ENCODE peak calls at places on chromosomes 4 and X, in seven cellular contexts. One of them, this sample, is unnamed.

GRCh38 chr4:152535236-152535902 is 523 bp downstream of the FBXW7 start:
- DNase-seq in ACHN: no peak
- DNase-seq in nephron progenitor cell: no peak
- DNase-seq in kidney tubule cell: no peak
- DNase-seq in Ammon's horn: no peak
- DNase-seq in T47D: no peak
- DNase-seq in effector memory CD8-positive, alpha-beta T cell: peak
- DNase-seq in this sample: no peak

GRCh38 chr4:74364649-74365491 is at the start of gene EREG:
- DNase-seq in ACHN: peak
- DNase-seq in kidney tubule cell: peak
- DNase-seq in effector memory CD8-positive, alpha-beta T cell: no peak
- DNase-seq in T47D: no peak
- DNase-seq in Ammon's horn: no peak
- DNase-seq in nephron progenitor cell: peak
- DNase-seq in this sample: peak

GRCh38 chrX:148661035-148661434 is 160.6 kb downstream of the AFF2 start:
- DNase-seq in T47D: no peak
- DNase-seq in ACHN: no peak
- DNase-seq in nephron progenitor cell: no peak
- DNase-seq in Ammon's horn: no peak
- DNase-seq in kidney tubule cell: no peak
- DNase-seq in effector memory CD8-positive, alpha-beta T cell: no peak
- DNase-seq in this sample: no peak

GRCh38 chr4:6688879-6689505 is 4.7 kb upstream of the S100P start:
- DNase-seq in kidney tubule cell: peak
- DNase-seq in T47D: no peak
- DNase-seq in nephron progenitor cell: no peak
- DNase-seq in ACHN: peak
- DNase-seq in effector memory CD8-positive, alpha-beta T cell: peak
- DNase-seq in Ammon's horn: no peak
- DNase-seq in this sample: peak

GRCh38 chr4:38308728-38309315 is 348.6 kb downstream of the PTTG2 start:
- DNase-seq in effector memory CD8-positive, alpha-beta T cell: no peak
- DNase-seq in T47D: no peak
- DNase-seq in nephron progenitor cell: no peak
- DNase-seq in kidney tubule cell: peak
- DNase-seq in Ammon's horn: peak
- DNase-seq in ACHN: peak
- DNase-seq in this sample: no peak

GRCh38 chr4:104500452-104500851 is 5.8 kb upstream of the CXXC4 start:
- DNase-seq in T47D: no peak
- DNase-seq in effector memory CD8-positive, alpha-beta T cell: no peak
- DNase-seq in kidney tubule cell: no peak
- DNase-seq in ACHN: no peak
- DNase-seq in nephron progenitor cell: no peak
- DNase-seq in Ammon's horn: peak
- DNase-seq in this sample: no peak

GRCh38 chr4:87030606-87031441 is 96.0 kb downstream of the AFF1 start:
- DNase-seq in Ammon's horn: no peak
- DNase-seq in ACHN: no peak
- DNase-seq in T47D: no peak
- DNase-seq in kidney tubule cell: no peak
- DNase-seq in effector memory CD8-positive, alpha-beta T cell: no peak
- DNase-seq in nephron progenitor cell: peak
- DNase-seq in this sample: no peak

GRCh38 chr4:146709956-146710355 is 71.3 kb downstream of the POU4F2 start:
- DNase-seq in ACHN: no peak
- DNase-seq in kidney tubule cell: peak
- DNase-seq in T47D: no peak
- DNase-seq in effector memory CD8-positive, alpha-beta T cell: no peak
- DNase-seq in Ammon's horn: no peak
- DNase-seq in nephron progenitor cell: no peak
- DNase-seq in this sample: no peak

GRCh38 chr4:7017446-7018048 is 25.6 kb upstream of the TADA2B start:
- DNase-seq in effector memory CD8-positive, alpha-beta T cell: no peak
- DNase-seq in nephron progenitor cell: no peak
- DNase-seq in T47D: no peak
- DNase-seq in kidney tubule cell: no peak
- DNase-seq in Ammon's horn: peak
- DNase-seq in ACHN: no peak
- DNase-seq in this sample: no peak

GRCh38 chr4:78370625-78371372 is 180.8 kb upstream of the ANXA3 start:
- DNase-seq in ACHN: no peak
- DNase-seq in effector memory CD8-positive, alpha-beta T cell: no peak
- DNase-seq in Ammon's horn: no peak
- DNase-seq in kidney tubule cell: peak
- DNase-seq in nephron progenitor cell: no peak
- DNase-seq in T47D: peak
- DNase-seq in this sample: no peak

GRCh38 chr4:26870576-26871260 is 10.1 kb downstream of the STIM2 start:
- DNase-seq in Ammon's horn: no peak
- DNase-seq in kidney tubule cell: no peak
- DNase-seq in effector memory CD8-positive, alpha-beta T cell: no peak
- DNase-seq in T47D: no peak
- DNase-seq in ACHN: no peak
- DNase-seq in nephron progenitor cell: no peak
- DNase-seq in this sample: no peak

GRCh38 chrX:54695816-54696487 is 102.1 kb downstream of the ITIH6 start:
- DNase-seq in Ammon's horn: no peak
- DNase-seq in ACHN: no peak
- DNase-seq in nephron progenitor cell: no peak
- DNase-seq in kidney tubule cell: peak
- DNase-seq in T47D: no peak
- DNase-seq in effector memory CD8-positive, alpha-beta T cell: no peak
- DNase-seq in this sample: peak

GRCh38 chrX:140343226-140343873 is 161.5 kb downstream of the SOX3 start:
- DNase-seq in T47D: no peak
- DNase-seq in kidney tubule cell: peak
- DNase-seq in effector memory CD8-positive, alpha-beta T cell: no peak
- DNase-seq in ACHN: no peak
- DNase-seq in nephron progenitor cell: no peak
- DNase-seq in Ammon's horn: no peak
- DNase-seq in this sample: no peak

GRCh38 chr4:85094735-85095134 is 128.2 kb upstream of the WDFY3 start:
- DNase-seq in kidney tubule cell: no peak
- DNase-seq in effector memory CD8-positive, alpha-beta T cell: no peak
- DNase-seq in Ammon's horn: no peak
- DNase-seq in T47D: no peak
- DNase-seq in ACHN: no peak
- DNase-seq in nephron progenitor cell: no peak
- DNase-seq in this sample: no peak

GRCh38 chrX:119684916-119685224 is 8.1 kb downstream of the SEPTIN6 start:
- DNase-seq in T47D: no peak
- DNase-seq in effector memory CD8-positive, alpha-beta T cell: no peak
- DNase-seq in nephron progenitor cell: no peak
- DNase-seq in Ammon's horn: no peak
- DNase-seq in ACHN: no peak
- DNase-seq in kidney tubule cell: no peak
- DNase-seq in this sample: no peak

GRCh38 chr4:78529569-78530209 is 21.9 kb upstream of the ANXA3 start:
- DNase-seq in nephron progenitor cell: no peak
- DNase-seq in effector memory CD8-positive, alpha-beta T cell: no peak
- DNase-seq in kidney tubule cell: peak
- DNase-seq in ACHN: no peak
- DNase-seq in T47D: no peak
- DNase-seq in Ammon's horn: no peak
- DNase-seq in this sample: no peak

GRCh38 chr4:123423819-123424218 is 27.2 kb downstream of the SPRY1 start:
- DNase-seq in effector memory CD8-positive, alpha-beta T cell: no peak
- DNase-seq in ACHN: no peak
- DNase-seq in Ammon's horn: no peak
- DNase-seq in kidney tubule cell: no peak
- DNase-seq in nephron progenitor cell: no peak
- DNase-seq in T47D: no peak
- DNase-seq in this sample: no peak

GRCh38 chr4:74311696-74312313 is 3.5 kb downstream of the EPGN start:
- DNase-seq in effector memory CD8-positive, alpha-beta T cell: no peak
- DNase-seq in Ammon's horn: peak
- DNase-seq in kidney tubule cell: peak
- DNase-seq in nephron progenitor cell: peak
- DNase-seq in ACHN: peak
- DNase-seq in T47D: no peak
- DNase-seq in this sample: peak

GRCh38 chrX:12999422-12999821 is 24.5 kb downstream of the TMSB4X start:
- DNase-seq in effector memory CD8-positive, alpha-beta T cell: no peak
- DNase-seq in T47D: no peak
- DNase-seq in nephron progenitor cell: no peak
- DNase-seq in kidney tubule cell: no peak
- DNase-seq in Ammon's horn: no peak
- DNase-seq in ACHN: no peak
- DNase-seq in this sample: peak

GRCh38 chrX:57156397-57157049 is 19.3 kb upstream of the SPIN2A start:
- DNase-seq in effector memory CD8-positive, alpha-beta T cell: no peak
- DNase-seq in T47D: peak
- DNase-seq in ACHN: peak
- DNase-seq in kidney tubule cell: peak
- DNase-seq in nephron progenitor cell: peak
- DNase-seq in Ammon's horn: peak
- DNase-seq in this sample: peak

GRCh38 chr4:103753868-103754653 is 34.3 kb upstream of the TACR3 start:
- DNase-seq in kidney tubule cell: no peak
- DNase-seq in nephron progenitor cell: no peak
- DNase-seq in Ammon's horn: no peak
- DNase-seq in ACHN: no peak
- DNase-seq in effector memory CD8-positive, alpha-beta T cell: no peak
- DNase-seq in T47D: no peak
- DNase-seq in this sample: no peak

GRCh38 chr4:76011700-76012387 is 4.5 kb upstream of the CXCL9 start:
- DNase-seq in Ammon's horn: peak
- DNase-seq in T47D: no peak
- DNase-seq in kidney tubule cell: peak
- DNase-seq in ACHN: no peak
- DNase-seq in nephron progenitor cell: no peak
- DNase-seq in effector memory CD8-positive, alpha-beta T cell: no peak
- DNase-seq in this sample: peak

GRCh38 chr4:165874799-165875371 is 1.8 kb downstream of the TLL1 start:
- DNase-seq in T47D: no peak
- DNase-seq in nephron progenitor cell: peak
- DNase-seq in Ammon's horn: peak
- DNase-seq in effector memory CD8-positive, alpha-beta T cell: no peak
- DNase-seq in kidney tubule cell: peak
- DNase-seq in ACHN: peak
- DNase-seq in this sample: no peak

GRCh38 chr4:149997881-149998421 is 80.3 kb upstream of the DCLK2 start:
- DNase-seq in Ammon's horn: peak
- DNase-seq in kidney tubule cell: peak
- DNase-seq in ACHN: peak
- DNase-seq in nephron progenitor cell: no peak
- DNase-seq in T47D: no peak
- DNase-seq in effector memory CD8-positive, alpha-beta T cell: no peak
- DNase-seq in this sample: peak

GRCh38 chr4:680565-680930 is 6.2 kb downstream of the MYL5 start:
- DNase-seq in kidney tubule cell: no peak
- DNase-seq in effector memory CD8-positive, alpha-beta T cell: no peak
- DNase-seq in Ammon's horn: no peak
- DNase-seq in ACHN: no peak
- DNase-seq in T47D: no peak
- DNase-seq in nephron progenitor cell: peak
- DNase-seq in this sample: peak

GRCh38 chr4:122747883-122748282 is 15.4 kb downstream of the BBS12 start:
- DNase-seq in Ammon's horn: no peak
- DNase-seq in ACHN: no peak
- DNase-seq in effector memory CD8-positive, alpha-beta T cell: no peak
- DNase-seq in T47D: no peak
- DNase-seq in kidney tubule cell: peak
- DNase-seq in nephron progenitor cell: no peak
- DNase-seq in this sample: no peak

GRCh38 chr4:169115897-169116254 is 105.8 kb upstream of the CBR4 start:
- DNase-seq in effector memory CD8-positive, alpha-beta T cell: no peak
- DNase-seq in T47D: no peak
- DNase-seq in nephron progenitor cell: no peak
- DNase-seq in kidney tubule cell: peak
- DNase-seq in Ammon's horn: peak
- DNase-seq in ACHN: peak
- DNase-seq in this sample: no peak

GRCh38 chr4:84971319-84971932 is 4.9 kb upstream of the WDFY3 start:
- DNase-seq in effector memory CD8-positive, alpha-beta T cell: no peak
- DNase-seq in nephron progenitor cell: no peak
- DNase-seq in T47D: no peak
- DNase-seq in kidney tubule cell: peak
- DNase-seq in Ammon's horn: peak
- DNase-seq in ACHN: peak
- DNase-seq in this sample: peak

GRCh38 chr4:7328913-7329638 is 105.7 kb downstream of the PSAPL1 start:
- DNase-seq in nephron progenitor cell: no peak
- DNase-seq in T47D: no peak
- DNase-seq in Ammon's horn: peak
- DNase-seq in effector memory CD8-positive, alpha-beta T cell: no peak
- DNase-seq in ACHN: peak
- DNase-seq in kidney tubule cell: peak
- DNase-seq in this sample: no peak

GRCh38 chrX:111888600-111888999 is 12.6 kb downstream of the TRPC5OS start:
- DNase-seq in T47D: no peak
- DNase-seq in kidney tubule cell: no peak
- DNase-seq in effector memory CD8-positive, alpha-beta T cell: no peak
- DNase-seq in Ammon's horn: no peak
- DNase-seq in nephron progenitor cell: no peak
- DNase-seq in ACHN: no peak
- DNase-seq in this sample: no peak

GRCh38 chr4:7987148-7987989 is 47.7 kb upstream of the AFAP1 start:
- DNase-seq in T47D: peak
- DNase-seq in kidney tubule cell: peak
- DNase-seq in nephron progenitor cell: peak
- DNase-seq in Ammon's horn: peak
- DNase-seq in ACHN: peak
- DNase-seq in effector memory CD8-positive, alpha-beta T cell: peak
- DNase-seq in this sample: peak

GRCh38 chr4:147003956-147004580 is 58.4 kb upstream of the TTC29 start:
- DNase-seq in ACHN: no peak
- DNase-seq in kidney tubule cell: no peak
- DNase-seq in nephron progenitor cell: no peak
- DNase-seq in T47D: no peak
- DNase-seq in Ammon's horn: no peak
- DNase-seq in effector memory CD8-positive, alpha-beta T cell: no peak
- DNase-seq in this sample: no peak

GRCh38 chr4:84647307-84647884 is 64.5 kb downstream of the CDS1 start:
- DNase-seq in kidney tubule cell: no peak
- DNase-seq in effector memory CD8-positive, alpha-beta T cell: no peak
- DNase-seq in Ammon's horn: peak
- DNase-seq in T47D: no peak
- DNase-seq in ACHN: no peak
- DNase-seq in nephron progenitor cell: no peak
- DNase-seq in this sample: no peak

GRCh38 chr4:8323947-8324555 is 54.5 kb downstream of the HTRA3 start:
- DNase-seq in kidney tubule cell: no peak
- DNase-seq in Ammon's horn: no peak
- DNase-seq in effector memory CD8-positive, alpha-beta T cell: no peak
- DNase-seq in nephron progenitor cell: no peak
- DNase-seq in T47D: no peak
- DNase-seq in ACHN: no peak
- DNase-seq in this sample: no peak

GRCh38 chr4:16157609-16158503 is 68.4 kb downstream of the TAPT1 start:
- DNase-seq in T47D: no peak
- DNase-seq in kidney tubule cell: no peak
- DNase-seq in ACHN: no peak
- DNase-seq in effector memory CD8-positive, alpha-beta T cell: no peak
- DNase-seq in Ammon's horn: no peak
- DNase-seq in nephron progenitor cell: no peak
- DNase-seq in this sample: no peak

GRCh38 chrX:34053931-34054330 is 78.2 kb downstream of the FAM47A start:
- DNase-seq in effector memory CD8-positive, alpha-beta T cell: no peak
- DNase-seq in Ammon's horn: no peak
- DNase-seq in T47D: no peak
- DNase-seq in ACHN: no peak
- DNase-seq in nephron progenitor cell: no peak
- DNase-seq in kidney tubule cell: no peak
- DNase-seq in this sample: no peak

GRCh38 chr4:76740192-76740591 is 157.8 kb downstream of the SOWAHB start:
- DNase-seq in nephron progenitor cell: no peak
- DNase-seq in Ammon's horn: no peak
- DNase-seq in ACHN: no peak
- DNase-seq in T47D: no peak
- DNase-seq in kidney tubule cell: no peak
- DNase-seq in effector memory CD8-positive, alpha-beta T cell: no peak
- DNase-seq in this sample: no peak

GRCh38 chrX:11261260-11261659 is 32.0 kb upstream of the AMELX start:
- DNase-seq in ACHN: peak
- DNase-seq in T47D: no peak
- DNase-seq in Ammon's horn: no peak
- DNase-seq in effector memory CD8-positive, alpha-beta T cell: no peak
- DNase-seq in kidney tubule cell: peak
- DNase-seq in nephron progenitor cell: no peak
- DNase-seq in this sample: no peak

This sample was measured in GM12865.